ENCODE peak calls at places on chromosomes 5 and 9, in four cellular contexts. X, W, H and M are unnamed samples.
A peak's percentile ranks its signal among the peaks of the same experiment; 100 is the strongest.

GRCh38 chr5:947626-948471 is 55.2 kb downstream of the TRIP13 start:
- DNase-seq in W (no peak), X (no peak), H (no peak), M (no peak)

GRCh38 chr9:35757527-35758275 is 3.6 kb upstream of the MSMP start:
- DNase-seq in X (no peak), H (peak; percentile 19), W (peak; percentile 62), M (no peak)

GRCh38 chr5:138636401-138636944 is 61.3 kb upstream of the HSPA9 start:
- DNase-seq in W (no peak), X (no peak), H (no peak), M (no peak)

GRCh38 chr5:91224969-91225368 is 158.1 kb downstream of the ARRDC3 start:
- DNase-seq in X (no peak), H (no peak), W (no peak), M (no peak)

GRCh38 chr9:127768666-127769065 is 9.8 kb downstream of the SH2D3C start:
- DNase-seq in X (no peak), H (no peak), W (no peak), M (no peak)

GRCh38 chr5:79567926-79568549 is 44.2 kb upstream of the TENT2 start:
- DNase-seq in H (peak; percentile 51), X (no peak), W (no peak), M (peak; percentile 13)

GRCh38 chr5:148858547-148858946 is 32.1 kb downstream of the ADRB2 start:
- DNase-seq in X (no peak), W (no peak), H (peak; percentile 67), M (no peak)

GRCh38 chr5:173973614-173973969 is 15.4 kb upstream of the C5orf47 start:
- DNase-seq in X (no peak), H (no peak), W (peak; percentile 43), M (no peak)

GRCh38 chr5:109200221-109200620 is 209.6 kb downstream of the PJA2 start:
- DNase-seq in W (no peak), X (no peak), H (peak; percentile 63), M (peak; percentile 14)